ENCODE peak calls at places on chromosomes 13 and 19, in eight cellular contexts. P is stimulated activated naive B cell treated with anti-CD40 and anti-IgM and Interleukin-4, amounts not matched to agents 10 μg/mL and 1 μg/mL and 100 μg/mL, for 72 hours; O is cardiac fibroblast; S is hypothalamus; H is neural progenitor cell; L is T follicular helper cell; N is GM13976; Y is foreskin fibroblast. R is an unnamed sample.

GRCh38 chr13:43846496-43846895 is 33.0 kb downstream of the CCDC122 start:
- DNase-seq in S (no peak), L (no peak), Y (peak), P (no peak), H (no peak), O (peak), N (no peak), R (no peak)

GRCh38 chr19:1073063-1073955 is 6.3 kb downstream of the ARHGAP45 start:
- DNase-seq in N (no peak), O (no peak), H (no peak), P (no peak), L (no peak), Y (no peak), S (no peak), R (no peak)

GRCh38 chr13:23921451-23921888 is 24.2 kb upstream of the C1QTNF9B start:
- DNase-seq in N (no peak), Y (peak), H (peak), O (peak), L (no peak), P (no peak), S (no peak), R (peak)

GRCh38 chr19:46015080-46015960 is 7.5 kb downstream of the PGLYRP1 start:
- DNase-seq in O (no peak), Y (no peak), H (peak), P (peak), S (peak), N (peak), L (peak), R (no peak)

GRCh38 chr13:108915634-108916497 is 286.5 kb downstream of the MYO16 start:
- DNase-seq in Y (peak), P (peak), H (no peak), L (peak), O (peak), N (peak), S (peak), R (peak)

GRCh38 chr13:22960827-22961226 is 220.0 kb upstream of the SGCG start:
- DNase-seq in L (no peak), Y (no peak), H (no peak), O (no peak), N (peak), P (no peak), S (no peak), R (no peak)

GRCh38 chr19:10262771-10263170 is 8.1 kb upstream of the ICAM1 start:
- DNase-seq in O (peak), S (no peak), H (no peak), P (no peak), Y (no peak), N (no peak), L (no peak), R (no peak)

GRCh38 chr13:36329355-36329754 is 16.8 kb downstream of the SPART start:
- DNase-seq in S (no peak), H (no peak), O (peak), L (no peak), P (no peak), N (no peak), Y (no peak), R (no peak)

GRCh38 chr13:76000131-76000530 is 364.0 kb downstream of the LMO7 start:
- DNase-seq in N (no peak), P (no peak), O (no peak), Y (no peak), S (no peak), L (no peak), H (no peak), R (no peak)

GRCh38 chr13:42401376-42401775 is 129.4 kb downstream of the AKAP11 start:
- DNase-seq in O (no peak), Y (no peak), P (no peak), H (no peak), N (no peak), L (no peak), S (no peak), R (no peak)

GRCh38 chr19:32322541-32322940 is 22.9 kb upstream of the ZNF507 start:
- DNase-seq in S (no peak), N (no peak), H (no peak), Y (no peak), P (no peak), L (no peak), O (no peak), R (no peak)

GRCh38 chr19:15636026-15636425 is 4.7 kb upstream of the CYP4F3 start:
- DNase-seq in H (no peak), O (no peak), S (peak), L (no peak), P (no peak), N (no peak), Y (no peak), R (no peak)

GRCh38 chr13:71877280-71877653 is 10.3 kb upstream of the DACH1 start:
- DNase-seq in P (no peak), L (no peak), H (peak), Y (no peak), O (no peak), N (no peak), S (no peak), R (no peak)

GRCh38 chr19:55459950-55460657 is 1.3 kb downstream of the ISOC2 start:
- DNase-seq in P (no peak), Y (no peak), L (no peak), H (no peak), S (no peak), O (peak), N (no peak), R (peak)

GRCh38 chr19:58054792-58055482 is 4.1 kb upstream of the ZNF135 start:
- DNase-seq in H (peak), S (peak), L (no peak), P (no peak), N (peak), O (peak), Y (no peak), R (no peak)

GRCh38 chr13:23817136-23817535 is 72.1 kb downstream of the MIPEP start:
- DNase-seq in H (no peak), L (no peak), N (no peak), Y (no peak), P (no peak), S (no peak), O (no peak), R (no peak)

GRCh38 chr19:46487802-46488445 is 7.7 kb downstream of the PNMA8B start:
- DNase-seq in P (peak), H (peak), L (peak), N (peak), O (peak), S (peak), Y (peak), R (peak)

GRCh38 chr13:88042489-88042888 is 371.3 kb downstream of the SLITRK5 start:
- DNase-seq in P (no peak), N (no peak), L (no peak), S (no peak), H (no peak), O (no peak), Y (no peak), R (no peak)

GRCh38 chr19:6020166-6020967 is 42.4 kb upstream of the RANBP3 start:
- DNase-seq in N (no peak), O (no peak), H (no peak), S (no peak), Y (no peak), L (no peak), P (no peak), R (peak)